ENCODE peak calls at places on chromosomes 4 and X, in five cellular contexts. Z is IMR-90, N is neuronal stem cell, F is NCI-H1092, K is tibial nerve. U is an unnamed sample.

GRCh38 chr4:153987291-153987690 is 198.4 kb upstream of the SFRP2 start:
- DNase-seq in Z (no peak), N (no peak), F (no peak), K (no peak), U (no peak)

GRCh38 chrX:42673411-42673810 is 104.6 kb downstream of the PPP1R2C start:
- DNase-seq in Z (no peak), N (no peak), F (no peak), K (no peak), U (no peak)

GRCh38 chr4:136156947-136157346 is 1375.3 kb downstream of the PCDH18 start:
- DNase-seq in Z (no peak), N (no peak), F (no peak), K (no peak), U (no peak)

GRCh38 chrX:55088795-55089489 is at the start of gene PAGE2:
- DNase-seq in Z (no peak), N (no peak), F (no peak), K (no peak), U (no peak)

GRCh38 chr4:46329118-46329976 is 60.6 kb downstream of the GABRA2 start:
- DNase-seq in Z (peak; percentile 61), N (peak; percentile 45), F (no peak), K (peak; percentile 12), U (no peak)

GRCh38 chr4:836003-836511 is 10.1 kb upstream of the CPLX1 start:
- DNase-seq in Z (no peak), N (no peak), F (no peak), K (no peak), U (no peak)

GRCh38 chr4:82555279-82555678 is 6.5 kb downstream of the TMEM150C start:
- DNase-seq in Z (no peak), N (no peak), F (no peak), K (no peak), U (no peak)

GRCh38 chrX:47097018-47097417 is 18.8 kb downstream of the RGN start:
- DNase-seq in Z (no peak), N (no peak), F (no peak), K (no peak), U (no peak)

GRCh38 chrX:18938710-18939109 is 45.2 kb downstream of the PHKA2 start:
- DNase-seq in Z (peak; percentile 12), N (no peak), F (no peak), K (no peak), U (no peak)

GRCh38 chrX:41481264-41482109 is 34.3 kb downstream of the NYX start:
- DNase-seq in Z (no peak), N (no peak), F (no peak), K (no peak), U (no peak)

GRCh38 chrX:111687305-111687704 is 6.3 kb downstream of the ALG13 start:
- DNase-seq in Z (no peak), N (no peak), F (no peak), K (no peak), U (no peak)

GRCh38 chrX:134524181-134524580 is 64.2 kb downstream of the HPRT1 start:
- DNase-seq in Z (no peak), N (no peak), F (no peak), K (no peak), U (no peak)

GRCh38 chr4:19486400-19486799 is 765.3 kb upstream of the SLIT2 start:
- DNase-seq in Z (no peak), N (no peak), F (no peak), K (no peak), U (no peak)

GRCh38 chr4:22661443-22661842 is 31.3 kb upstream of the GBA3 start:
- DNase-seq in Z (peak; percentile 2), N (no peak), F (no peak), K (no peak), U (no peak)

GRCh38 chr4:173505924-173506779 is 23.9 kb downstream of the HAND2 start:
- DNase-seq in Z (peak; percentile 45), N (no peak), F (no peak), K (peak; percentile 54), U (no peak)

GRCh38 chr4:70734168-70734954 is 12.6 kb downstream of the RUFY3 start:
- DNase-seq in Z (peak; percentile 55), N (no peak), F (no peak), K (no peak), U (no peak)

GRCh38 chr4:40562681-40563080 is 67.0 kb downstream of the RBM47 start:
- DNase-seq in Z (no peak), N (no peak), F (no peak), K (no peak), U (no peak)

GRCh38 chrX:112799425-112799824 is 41.2 kb downstream of the AMOT start:
- DNase-seq in Z (no peak), N (no peak), F (no peak), K (no peak), U (no peak)

GRCh38 chr4:2261853-2262144 is at the start of gene MXD4:
- DNase-seq in Z (no peak), N (no peak), F (no peak), K (no peak), U (no peak)

GRCh38 chrX:147550217-147550616 is 361.5 kb upstream of the FMR1 start:
- DNase-seq in Z (no peak), N (peak; percentile 14), F (peak; percentile 17), K (no peak), U (no peak)

GRCh38 chr4:141914746-141915145 is 278.4 kb downstream of the IL15 start:
- DNase-seq in Z (no peak), N (no peak), F (no peak), K (no peak), U (no peak)

GRCh38 chrX:124211312-124211942 is 121.0 kb upstream of the TEX13D start:
- DNase-seq in Z (peak; percentile 3), N (no peak), F (no peak), K (no peak), U (no peak)

GRCh38 chr4:156536661-156537060 is 434.9 kb downstream of the PDGFC start:
- DNase-seq in Z (peak; percentile 50), N (no peak), F (no peak), K (no peak), U (no peak)

GRCh38 chr4:4488405-4489404 is 53.1 kb downstream of the STX18 start:
- DNase-seq in Z (peak; percentile 83), N (peak; percentile 57), F (peak; percentile 37), K (peak; percentile 74), U (peak; percentile 63)

GRCh38 chr4:138204507-138204906 is 37.6 kb downstream of the SLC7A11 start:
- DNase-seq in Z (no peak), N (no peak), F (no peak), K (no peak), U (no peak)

GRCh38 chr4:33512397-33512796 is 2731.9 kb downstream of the ARAP2 start:
- DNase-seq in Z (no peak), N (no peak), F (no peak), K (peak; percentile 6), U (no peak)

GRCh38 chr4:152928286-152928685 is 7.8 kb upstream of the FHDC1 start:
- DNase-seq in Z (no peak), N (no peak), F (no peak), K (no peak), U (no peak)

GRCh38 chr4:8191136-8191747 is 7.8 kb upstream of the SH3TC1 start:
- DNase-seq in Z (peak; percentile 44), N (no peak), F (no peak), K (peak; percentile 62), U (peak; percentile 63)